ENCODE peak calls at places on chromosomes 11 and 22, in seven cellular contexts. One of them, this sample, is unnamed.

GRCh38 chr11:12187399-12187798 is 77.0 kb downstream of the MICAL2 start:
- DNase-seq in left ventricle myocardium inferior: no peak
- DNase-seq in neural progenitor cell: peak; percentile 28
- DNase-seq in lung: no peak
- DNase-seq in K562: peak; percentile 33
- DNase-seq in BE2C: no peak
- DNase-seq in transverse colon: no peak
- DNase-seq in this sample: no peak

GRCh38 chr11:1203505-1204271 is 19.2 kb upstream of the MUC5B start:
- DNase-seq in left ventricle myocardium inferior: peak; percentile 10
- DNase-seq in neural progenitor cell: no peak
- DNase-seq in lung: no peak
- DNase-seq in K562: no peak
- DNase-seq in BE2C: peak; percentile 2
- DNase-seq in transverse colon: peak; percentile 32
- DNase-seq in this sample: no peak

GRCh38 chr22:22375586-22376351 is 131.2 kb downstream of the VPREB1 start:
- DNase-seq in left ventricle myocardium inferior: no peak
- DNase-seq in neural progenitor cell: no peak
- DNase-seq in lung: no peak
- DNase-seq in K562: peak; percentile 32
- DNase-seq in BE2C: no peak
- DNase-seq in transverse colon: peak; percentile 39
- DNase-seq in this sample: no peak

GRCh38 chr22:31945971-31946680 is 1.8 kb downstream of the YWHAH start:
- DNase-seq in left ventricle myocardium inferior: no peak
- DNase-seq in neural progenitor cell: peak; percentile 39
- DNase-seq in lung: no peak
- DNase-seq in K562: no peak
- DNase-seq in BE2C: no peak
- DNase-seq in transverse colon: no peak
- DNase-seq in this sample: no peak

GRCh38 chr11:31236052-31236652 is 133.4 kb downstream of the DCDC1 start:
- DNase-seq in left ventricle myocardium inferior: no peak
- DNase-seq in neural progenitor cell: no peak
- DNase-seq in lung: no peak
- DNase-seq in K562: no peak
- DNase-seq in BE2C: no peak
- DNase-seq in transverse colon: no peak
- DNase-seq in this sample: no peak

GRCh38 chr11:75244052-75244814 is 3.7 kb downstream of the TPBGL start:
- DNase-seq in left ventricle myocardium inferior: no peak
- DNase-seq in neural progenitor cell: no peak
- DNase-seq in lung: no peak
- DNase-seq in K562: no peak
- DNase-seq in BE2C: peak; percentile 3
- DNase-seq in transverse colon: no peak
- DNase-seq in this sample: no peak

GRCh38 chr22:46390652-46391301 is 55.3 kb downstream of the TRMU start:
- DNase-seq in left ventricle myocardium inferior: peak; percentile 61
- DNase-seq in neural progenitor cell: peak; percentile 27
- DNase-seq in lung: peak; percentile 42
- DNase-seq in K562: peak; percentile 37
- DNase-seq in BE2C: peak; percentile 73
- DNase-seq in transverse colon: peak; percentile 45
- DNase-seq in this sample: no peak

GRCh38 chr11:1450958-1451710 is 35.4 kb downstream of the MOB2 start:
- DNase-seq in left ventricle myocardium inferior: no peak
- DNase-seq in neural progenitor cell: peak; percentile 35
- DNase-seq in lung: no peak
- DNase-seq in K562: peak; percentile 75
- DNase-seq in BE2C: no peak
- DNase-seq in transverse colon: no peak
- DNase-seq in this sample: no peak

GRCh38 chr11:130606781-130607511 is 158.5 kb downstream of the ADAMTS15 start:
- DNase-seq in left ventricle myocardium inferior: peak; percentile 52
- DNase-seq in neural progenitor cell: no peak
- DNase-seq in lung: no peak
- DNase-seq in K562: no peak
- DNase-seq in BE2C: no peak
- DNase-seq in transverse colon: no peak
- DNase-seq in this sample: no peak

GRCh38 chr11:9858822-9859221 is 194.9 kb downstream of the SWAP70 start:
- DNase-seq in left ventricle myocardium inferior: no peak
- DNase-seq in neural progenitor cell: peak; percentile 32
- DNase-seq in lung: no peak
- DNase-seq in K562: no peak
- DNase-seq in BE2C: no peak
- DNase-seq in transverse colon: no peak
- DNase-seq in this sample: peak; percentile 60

DNA sequence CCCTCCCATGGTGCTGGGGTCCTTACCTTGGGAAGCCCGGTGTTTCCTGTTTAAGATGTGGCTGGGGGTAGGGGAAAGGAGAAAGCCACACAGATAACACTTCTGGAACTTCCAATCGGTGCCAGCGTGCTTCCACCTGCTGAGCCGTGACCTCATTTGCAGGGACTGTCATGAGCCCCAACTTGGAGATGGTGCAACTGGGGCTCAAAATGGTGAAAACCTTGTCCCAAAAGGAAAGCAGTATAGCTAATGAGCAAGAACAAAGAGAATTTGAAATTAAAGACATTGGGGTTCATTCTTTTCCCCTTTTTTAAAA is 19.0 kb downstream of the TXN2 start:
- DNase-seq in left ventricle myocardium inferior: no peak
- DNase-seq in neural progenitor cell: no peak
- DNase-seq in lung: no peak
- DNase-seq in K562: no peak
- DNase-seq in BE2C: no peak
- DNase-seq in transverse colon: no peak
- DNase-seq in this sample: no peak
- H3K4me1 ChIP-seq in left ventricle myocardium inferior: peaks cover 81% of the 10 kb centered on the region
- H3K4me1 ChIP-seq in neural progenitor cell: peaks cover 7% of the 10 kb centered on the region
- H3K4me1 ChIP-seq in lung: peaks cover 35% of the 10 kb centered on the region
- H3K4me1 ChIP-seq in K562: peaks cover 18% of the 10 kb centered on the region
- H3K4me1 ChIP-seq in BE2C: peaks cover 5% of the 10 kb centered on the region
- H3K4me1 ChIP-seq in transverse colon: peaks cover 66% of the 10 kb centered on the region
- H3K4me1 ChIP-seq in this sample: peaks cover 20% of the 10 kb centered on the region

GRCh38 chr22:38740116-38740723 is 15.6 kb downstream of the SUN2 start:
- DNase-seq in left ventricle myocardium inferior: no peak
- DNase-seq in neural progenitor cell: no peak
- DNase-seq in lung: no peak
- DNase-seq in K562: no peak
- DNase-seq in BE2C: no peak
- DNase-seq in transverse colon: no peak
- DNase-seq in this sample: no peak
- H3K4me1 ChIP-seq in left ventricle myocardium inferior: peaks cover 28% of the 10 kb centered on the region
- H3K4me1 ChIP-seq in neural progenitor cell: no peaks in the 10 kb centered on the region
- H3K4me1 ChIP-seq in lung: no peaks in the 10 kb centered on the region
- H3K4me1 ChIP-seq in K562: no peaks in the 10 kb centered on the region
- H3K4me1 ChIP-seq in BE2C: no peaks in the 10 kb centered on the region
- H3K4me1 ChIP-seq in transverse colon: no peaks in the 10 kb centered on the region
- H3K4me1 ChIP-seq in this sample: no peaks in the 10 kb centered on the region

GRCh38 chr11:111438846-111439520 is 59.9 kb upstream of the POU2AF1 start:
- DNase-seq in left ventricle myocardium inferior: no peak
- DNase-seq in neural progenitor cell: no peak
- DNase-seq in lung: no peak
- DNase-seq in K562: no peak
- DNase-seq in BE2C: no peak
- DNase-seq in transverse colon: peak; percentile 50
- DNase-seq in this sample: no peak

GRCh38 chr11:111443032-111443431 is 64.0 kb upstream of the POU2AF1 start:
- DNase-seq in left ventricle myocardium inferior: no peak
- DNase-seq in neural progenitor cell: no peak
- DNase-seq in lung: no peak
- DNase-seq in K562: no peak
- DNase-seq in BE2C: no peak
- DNase-seq in transverse colon: no peak
- DNase-seq in this sample: no peak

GRCh38 chr11:111439905-111440304 is 60.8 kb upstream of the POU2AF1 start:
- DNase-seq in left ventricle myocardium inferior: no peak
- DNase-seq in neural progenitor cell: no peak
- DNase-seq in lung: no peak
- DNase-seq in K562: no peak
- DNase-seq in BE2C: no peak
- DNase-seq in transverse colon: no peak
- DNase-seq in this sample: no peak

GRCh38 chr11:111441443-111441842 is 62.4 kb upstream of the POU2AF1 start:
- DNase-seq in left ventricle myocardium inferior: no peak
- DNase-seq in neural progenitor cell: no peak
- DNase-seq in lung: no peak
- DNase-seq in K562: no peak
- DNase-seq in BE2C: no peak
- DNase-seq in transverse colon: no peak
- DNase-seq in this sample: no peak

DNA sequence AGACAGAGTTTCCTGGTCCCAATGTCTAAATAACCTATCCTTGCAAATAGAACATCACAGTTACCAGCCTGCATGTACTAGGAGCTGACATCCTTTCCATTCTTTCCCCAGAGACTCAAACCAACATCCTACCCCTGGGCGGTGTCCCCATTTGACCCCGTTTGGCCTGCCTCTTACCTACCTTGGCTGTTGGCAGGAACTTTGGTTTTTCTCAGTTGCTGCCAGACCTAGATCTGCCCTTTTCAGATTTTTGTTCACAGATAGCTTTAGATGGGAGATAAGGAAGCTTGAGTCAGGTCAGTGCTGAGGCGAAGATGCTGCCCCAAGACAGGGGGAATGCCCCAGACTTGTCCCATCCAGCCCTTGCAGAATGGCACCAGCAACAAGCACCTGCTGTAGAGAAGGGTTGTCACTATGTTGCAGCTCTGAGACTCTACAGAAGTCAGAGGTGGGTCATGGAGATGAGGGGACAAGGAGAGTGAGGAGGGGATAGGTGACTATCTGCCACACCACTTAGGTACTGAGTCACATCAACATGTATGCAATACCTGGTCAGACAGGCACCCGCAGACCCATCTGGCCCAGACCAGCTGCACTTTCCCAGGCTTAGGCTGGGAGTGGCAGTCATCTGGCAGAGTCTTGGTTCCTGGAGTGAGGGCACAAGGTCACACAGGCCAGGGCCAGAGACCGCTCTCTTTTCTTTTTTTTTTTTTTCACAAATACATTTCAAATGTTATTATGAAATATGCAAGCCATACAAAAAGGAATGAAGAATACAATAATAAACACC is 61.5 kb upstream of the POU2AF1 start:
- DNase-seq in left ventricle myocardium inferior: no peak
- DNase-seq in neural progenitor cell: no peak
- DNase-seq in lung: no peak
- DNase-seq in K562: no peak
- DNase-seq in BE2C: no peak
- DNase-seq in transverse colon: no peak
- DNase-seq in this sample: no peak
- H3K4me1 ChIP-seq in left ventricle myocardium inferior: peaks cover 5% of the 10 kb centered on the region
- H3K4me1 ChIP-seq in neural progenitor cell: peaks cover 15% of the 10 kb centered on the region
- H3K4me1 ChIP-seq in lung: peaks cover 5% of the 10 kb centered on the region
- H3K4me1 ChIP-seq in K562: no peaks in the 10 kb centered on the region
- H3K4me1 ChIP-seq in BE2C: no peaks in the 10 kb centered on the region
- H3K4me1 ChIP-seq in transverse colon: peaks cover 28% of the 10 kb centered on the region
- H3K4me1 ChIP-seq in this sample: no peaks in the 10 kb centered on the region

DNA sequence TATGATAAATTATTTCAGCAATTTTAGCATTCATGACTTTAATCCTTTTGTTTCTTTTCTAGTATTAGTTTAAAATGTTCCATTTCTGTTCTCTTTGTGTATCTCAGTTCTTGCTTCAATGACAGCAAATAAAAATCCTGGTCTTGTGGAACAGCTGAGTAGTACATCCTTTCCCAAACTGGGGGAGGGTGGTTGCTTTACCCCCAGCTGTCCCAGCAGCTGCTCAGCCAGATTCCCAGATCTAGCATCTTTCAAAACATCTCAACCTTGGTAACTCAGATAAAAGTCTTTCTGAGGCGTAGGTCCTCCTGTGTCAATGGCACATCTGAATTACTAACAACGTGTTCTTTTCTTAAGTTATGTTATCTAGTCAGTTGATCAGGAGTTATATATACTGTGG is 72.2 kb upstream of the GRK2 start:
- DNase-seq in left ventricle myocardium inferior: no peak
- DNase-seq in neural progenitor cell: no peak
- DNase-seq in lung: no peak
- DNase-seq in K562: no peak
- DNase-seq in BE2C: no peak
- DNase-seq in transverse colon: no peak
- DNase-seq in this sample: no peak
- H3K4me1 ChIP-seq in left ventricle myocardium inferior: no peaks in the 10 kb centered on the region
- H3K4me1 ChIP-seq in neural progenitor cell: no peaks in the 10 kb centered on the region
- H3K4me1 ChIP-seq in lung: no peaks in the 10 kb centered on the region
- H3K4me1 ChIP-seq in K562: no peaks in the 10 kb centered on the region
- H3K4me1 ChIP-seq in BE2C: no peaks in the 10 kb centered on the region
- H3K4me1 ChIP-seq in transverse colon: peaks cover 9% of the 10 kb centered on the region
- H3K4me1 ChIP-seq in this sample: peaks cover 20% of the 10 kb centered on the region

DNA sequence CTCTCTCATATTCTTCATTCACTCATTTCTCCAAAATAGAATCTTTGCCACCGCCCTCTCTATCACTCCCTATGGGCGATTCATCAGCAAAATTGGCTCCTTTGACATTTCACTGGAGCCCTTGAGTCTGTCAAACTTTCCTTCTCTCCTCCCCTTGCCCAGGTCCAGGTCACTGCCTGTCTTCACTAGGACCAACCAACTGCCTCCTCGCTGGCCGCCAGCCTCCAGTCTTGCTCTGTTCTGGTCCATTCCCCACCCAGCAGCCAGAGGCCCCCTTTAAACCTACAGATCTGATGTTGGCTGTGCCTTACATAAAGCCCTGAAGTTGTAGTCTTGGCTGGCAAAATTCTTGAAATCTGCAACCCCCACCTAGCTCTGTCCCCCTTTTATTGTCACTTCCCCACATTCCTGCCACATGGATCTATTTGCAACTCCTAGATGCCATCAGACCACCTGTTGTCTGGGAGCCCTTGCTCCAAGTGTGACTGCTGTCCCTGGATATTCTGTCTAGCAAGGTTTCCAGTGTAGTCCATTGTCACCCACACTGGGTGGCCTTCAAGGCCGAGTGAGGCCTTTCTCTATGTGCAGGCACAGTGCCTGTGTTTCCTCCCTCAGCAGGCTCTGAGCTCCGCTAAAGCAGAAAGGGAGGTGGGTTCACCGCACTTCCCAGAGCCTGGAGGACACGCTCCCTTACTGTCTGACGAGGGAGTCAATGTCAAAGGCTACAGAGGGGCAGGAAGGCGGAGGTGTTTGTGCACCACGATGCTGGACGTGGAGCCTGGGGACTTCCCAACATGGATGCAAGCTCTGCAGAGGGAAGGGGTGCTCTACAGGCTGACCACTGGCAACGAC is 25.5 kb downstream of the MYEOV start:
- DNase-seq in left ventricle myocardium inferior: no peak
- DNase-seq in neural progenitor cell: no peak
- DNase-seq in lung: no peak
- DNase-seq in K562: no peak
- DNase-seq in BE2C: no peak
- DNase-seq in transverse colon: no peak
- DNase-seq in this sample: no peak
- H3K4me1 ChIP-seq in left ventricle myocardium inferior: no peaks in the 10 kb centered on the region
- H3K4me1 ChIP-seq in neural progenitor cell: no peaks in the 10 kb centered on the region
- H3K4me1 ChIP-seq in lung: no peaks in the 10 kb centered on the region
- H3K4me1 ChIP-seq in K562: no peaks in the 10 kb centered on the region
- H3K4me1 ChIP-seq in BE2C: no peaks in the 10 kb centered on the region
- H3K4me1 ChIP-seq in transverse colon: no peaks in the 10 kb centered on the region
- H3K4me1 ChIP-seq in this sample: no peaks in the 10 kb centered on the region

This sample was measured in GM23338.